ENCODE peak calls at places on chromosomes 4 and X, in six cellular contexts. E is astrocyte, R is IMR-90, Q is transverse colon, S is left lung, F is stomach. X is an unnamed sample.

GRCh38 chr4:147736458-147736857 is 4.6 kb downstream of the ARHGAP10 start:
- DNase-seq in E (peak), R (peak), Q (no peak), S (no peak), F (no peak), X (no peak)

GRCh38 chrX:154308108-154308946 is 12.7 kb downstream of the TKTL1 start:
- DNase-seq in E (no peak), R (peak), Q (peak), S (no peak), F (peak), X (no peak)

GRCh38 chrX:37380920-37381319 is 31.8 kb downstream of the PRRG1 start:
- DNase-seq in E (peak), R (peak), Q (no peak), S (no peak), F (no peak), X (no peak)

GRCh38 chr4:132001542-132001941 is 1147.6 kb upstream of the PCDH10 start:
- DNase-seq in E (peak), R (peak), Q (no peak), S (no peak), F (no peak), X (no peak)

GRCh38 chr4:89254847-89255246 is 52.8 kb downstream of the GPRIN3 start:
- DNase-seq in E (no peak), R (peak), Q (peak), S (no peak), F (peak), X (no peak)

GRCh38 chr4:90745176-90745575 is 618.0 kb downstream of the CCSER1 start:
- DNase-seq in E (peak), R (no peak), Q (no peak), S (no peak), F (no peak), X (no peak)

GRCh38 chrX:153981771-153982533 is 9.4 kb downstream of the TMEM187 start:
- DNase-seq in E (no peak), R (no peak), Q (peak), S (peak), F (no peak), X (no peak)

GRCh38 chr4:184471872-184472539 is 2.3 kb downstream of the IRF2 start:
- DNase-seq in E (no peak), R (peak), Q (peak), S (no peak), F (no peak), X (no peak)

GRCh38 chr4:25970241-25970675 is 56.2 kb downstream of the SMIM20 start:
- DNase-seq in E (no peak), R (no peak), Q (peak), S (no peak), F (no peak), X (no peak)

GRCh38 chrX:104189862-104190261 is 23.6 kb downstream of the FAM199X start:
- DNase-seq in E (no peak), R (no peak), Q (no peak), S (no peak), F (no peak), X (no peak)

GRCh38 chr4:101175896-101176676 is 171.2 kb downstream of the PPP3CA start:
- DNase-seq in E (no peak), R (no peak), Q (peak), S (no peak), F (no peak), X (no peak)

GRCh38 chrX:71178908-71179307 is 34.3 kb downstream of the NLGN3 start:
- DNase-seq in E (peak), R (peak), Q (peak), S (no peak), F (peak), X (no peak)

GRCh38 chr4:139817657-139818452 is 152.2 kb downstream of the MGST2 start:
- DNase-seq in E (no peak), R (no peak), Q (no peak), S (no peak), F (no peak), X (no peak)

GRCh38 chrX:17405225-17405969 is 30.4 kb downstream of the NHS start:
- DNase-seq in E (peak), R (peak), Q (no peak), S (no peak), F (no peak), X (no peak)

GRCh38 chr4:92791876-92792490 is 488.2 kb downstream of the GRID2 start:
- DNase-seq in E (no peak), R (no peak), Q (no peak), S (no peak), F (no peak), X (no peak)

GRCh38 chrX:149037301-149037700 is 467.8 kb downstream of the IDS start:
- DNase-seq in E (no peak), R (no peak), Q (no peak), S (no peak), F (no peak), X (no peak)

GRCh38 chr4:139515531-139515958 is 40.5 kb downstream of the SETD7 start:
- DNase-seq in E (peak), R (no peak), Q (no peak), S (no peak), F (no peak), X (no peak)

GRCh38 chr4:185108669-185109068 is 34.4 kb upstream of the SLC25A4 start:
- DNase-seq in E (no peak), R (no peak), Q (no peak), S (no peak), F (peak), X (no peak)

GRCh38 chr4:32706893-32707292 is 1986.7 kb downstream of the PCDH7 start:
- DNase-seq in E (no peak), R (no peak), Q (no peak), S (no peak), F (no peak), X (no peak)

GRCh38 chr4:110049951-110050925 is 137.6 kb downstream of the EGF start:
- DNase-seq in E (no peak), R (peak), Q (peak), S (no peak), F (peak), X (no peak)

GRCh38 chr4:86976801-86977485 is 42.1 kb downstream of the AFF1 start:
- DNase-seq in E (no peak), R (no peak), Q (no peak), S (no peak), F (no peak), X (no peak)

GRCh38 chrX:63428348-63428747 is 77.2 kb upstream of the SPIN4 start:
- DNase-seq in E (peak), R (peak), Q (no peak), S (no peak), F (no peak), X (no peak)

GRCh38 chr4:89039735-89040338 is 17.1 kb downstream of the FAM13A start:
- DNase-seq in E (no peak), R (peak), Q (no peak), S (no peak), F (no peak), X (no peak)

GRCh38 chr4:169128902-169129301 is 118.8 kb upstream of the CBR4 start:
- DNase-seq in E (no peak), R (no peak), Q (no peak), S (no peak), F (no peak), X (no peak)

GRCh38 chr4:140250989-140251552 is 97.1 kb upstream of the MAML3 start:
- DNase-seq in E (no peak), R (no peak), Q (no peak), S (no peak), F (no peak), X (no peak)

GRCh38 chrX:100864967-100865366 is 9.2 kb downstream of the NOX1 start:
- DNase-seq in E (peak), R (peak), Q (no peak), S (no peak), F (no peak), X (no peak)

GRCh38 chr4:147477439-147477838 is 3.5 kb upstream of the EDNRA start:
- DNase-seq in E (no peak), R (no peak), Q (no peak), S (no peak), F (no peak), X (no peak)

GRCh38 chr4:78441786-78442185 is 109.8 kb upstream of the ANXA3 start:
- DNase-seq in E (no peak), R (no peak), Q (no peak), S (no peak), F (no peak), X (no peak)

GRCh38 chr4:108465886-108466491 is 154.4 kb upstream of the RPL34 start:
- DNase-seq in E (peak), R (no peak), Q (no peak), S (no peak), F (no peak), X (no peak)

GRCh38 chr4:155497306-155497705 is 120.5 kb upstream of the MAP9 start:
- DNase-seq in E (no peak), R (no peak), Q (no peak), S (no peak), F (no peak), X (no peak)

GRCh38 chrX:149527705-149528104 is 13.1 kb upstream of the EOLA1 start:
- DNase-seq in E (no peak), R (peak), Q (no peak), S (no peak), F (no peak), X (no peak)

GRCh38 chrX:123291623-123292022 is 107.5 kb downstream of the GRIA3 start:
- DNase-seq in E (no peak), R (no peak), Q (no peak), S (no peak), F (peak), X (no peak)

GRCh38 chr4:140426610-140427103 is 791 bp downstream of the CLGN start:
- DNase-seq in E (no peak), R (no peak), Q (no peak), S (no peak), F (no peak), X (no peak)

GRCh38 chr4:38113136-38113535 is 152.9 kb downstream of the PTTG2 start:
- DNase-seq in E (no peak), R (no peak), Q (no peak), S (no peak), F (no peak), X (no peak)
- H3K27ac ChIP-seq in E (no peak), R (no peak), Q (no peak), S (no peak), F (no peak), X (peak)

GRCh38 chrX:119682019-119682989 is 10.7 kb downstream of the SEPTIN6 start:
- DNase-seq in E (no peak), R (no peak), Q (no peak), S (no peak), F (no peak), X (no peak)
- H3K4me3 ChIP-seq in E (no peak), R (no peak), Q (no peak), S (no peak), F (no peak), X (no peak)

DNA sequence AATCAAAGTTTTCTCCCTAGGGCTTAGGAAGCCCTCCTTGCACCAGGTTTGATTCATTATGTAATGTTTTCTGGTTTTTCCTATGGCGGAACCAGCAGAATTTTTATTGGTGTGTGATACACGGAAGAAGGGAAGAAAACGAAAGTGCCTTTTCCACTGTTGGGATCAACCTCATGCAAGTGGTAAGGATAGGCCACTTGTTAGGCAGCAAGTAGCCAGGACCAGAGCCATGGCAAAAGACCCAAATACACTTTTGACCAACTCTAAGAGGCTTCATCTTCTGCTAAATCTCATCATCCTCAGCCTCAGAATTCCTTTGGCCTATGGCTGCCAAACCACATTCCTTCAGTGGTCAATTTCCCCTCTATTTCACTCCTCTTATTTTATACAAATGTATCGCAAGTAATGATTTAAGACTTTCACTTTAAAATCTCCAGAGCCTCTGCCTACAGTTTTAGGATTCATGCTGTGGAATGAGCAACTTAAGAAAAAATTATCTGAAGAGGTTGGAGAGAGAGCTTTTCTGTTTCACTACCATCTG is 21.2 kb downstream of the PPAT start:
- DNase-seq in E (peak), R (peak), Q (no peak), S (no peak), F (no peak), X (no peak)
- H3K27ac ChIP-seq in E (no peak), R (no peak), Q (peak), S (no peak), F (no peak), X (no peak)

GRCh38 chr4:40995850-40996249 is 218.5 kb downstream of the APBB2 start:
- DNase-seq in E (peak), R (peak), Q (no peak), S (no peak), F (no peak), X (no peak)

GRCh38 chr4:40990202-40990898 is 224.0 kb downstream of the APBB2 start:
- DNase-seq in E (peak), R (peak), Q (no peak), S (no peak), F (no peak), X (no peak)

GRCh38 chr4:40990899-40991265 is 223.5 kb downstream of the APBB2 start:
- DNase-seq in E (no peak), R (peak), Q (no peak), S (no peak), F (no peak), X (no peak)

GRCh38 chr4:40991908-40992307 is 222.4 kb downstream of the APBB2 start:
- DNase-seq in E (no peak), R (no peak), Q (no peak), S (no peak), F (no peak), X (no peak)

DNA sequence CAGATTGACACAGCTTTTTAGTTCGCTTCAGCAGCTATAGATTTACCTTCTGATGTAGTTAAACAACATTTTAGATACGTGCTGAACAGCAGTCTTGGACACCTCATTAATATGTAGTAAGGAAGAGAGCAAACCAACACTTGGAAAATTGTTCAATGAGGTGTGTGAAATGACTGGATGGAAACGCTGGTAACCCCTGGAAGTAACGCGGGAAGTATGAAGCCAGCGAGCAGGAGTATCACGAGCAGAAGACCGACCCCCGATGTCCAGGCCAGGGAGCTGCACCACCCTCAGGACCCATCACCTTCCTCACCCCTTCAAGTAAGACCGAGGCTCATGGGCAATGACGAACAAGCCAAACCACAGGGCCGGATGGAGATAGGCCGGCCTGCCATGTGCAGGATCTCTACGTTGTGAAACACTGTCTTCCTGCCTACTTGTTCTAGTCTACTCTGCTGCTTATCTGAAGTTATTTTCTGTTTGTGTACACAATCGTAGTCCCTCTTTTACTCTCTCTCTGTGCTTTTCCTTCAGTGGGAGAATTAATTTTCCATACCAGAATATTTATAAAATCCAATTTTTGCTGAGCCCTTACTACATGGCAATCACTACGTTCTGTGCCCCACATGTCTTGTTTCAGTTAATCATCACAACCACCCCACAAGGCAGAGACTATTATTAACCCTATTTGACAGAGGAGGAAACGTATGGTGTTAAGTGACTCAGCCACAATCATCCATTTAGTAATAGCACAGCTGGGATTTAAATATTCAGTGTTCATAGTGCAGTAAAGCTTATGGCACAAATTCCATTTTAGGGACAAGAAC is 221.7 kb downstream of the APBB2 start:
- DNase-seq in E (peak), R (peak), Q (no peak), S (peak), F (no peak), X (no peak)
- H3K4me3 ChIP-seq in E (no peak), R (no peak), Q (no peak), S (no peak), F (no peak), X (no peak)

DNA sequence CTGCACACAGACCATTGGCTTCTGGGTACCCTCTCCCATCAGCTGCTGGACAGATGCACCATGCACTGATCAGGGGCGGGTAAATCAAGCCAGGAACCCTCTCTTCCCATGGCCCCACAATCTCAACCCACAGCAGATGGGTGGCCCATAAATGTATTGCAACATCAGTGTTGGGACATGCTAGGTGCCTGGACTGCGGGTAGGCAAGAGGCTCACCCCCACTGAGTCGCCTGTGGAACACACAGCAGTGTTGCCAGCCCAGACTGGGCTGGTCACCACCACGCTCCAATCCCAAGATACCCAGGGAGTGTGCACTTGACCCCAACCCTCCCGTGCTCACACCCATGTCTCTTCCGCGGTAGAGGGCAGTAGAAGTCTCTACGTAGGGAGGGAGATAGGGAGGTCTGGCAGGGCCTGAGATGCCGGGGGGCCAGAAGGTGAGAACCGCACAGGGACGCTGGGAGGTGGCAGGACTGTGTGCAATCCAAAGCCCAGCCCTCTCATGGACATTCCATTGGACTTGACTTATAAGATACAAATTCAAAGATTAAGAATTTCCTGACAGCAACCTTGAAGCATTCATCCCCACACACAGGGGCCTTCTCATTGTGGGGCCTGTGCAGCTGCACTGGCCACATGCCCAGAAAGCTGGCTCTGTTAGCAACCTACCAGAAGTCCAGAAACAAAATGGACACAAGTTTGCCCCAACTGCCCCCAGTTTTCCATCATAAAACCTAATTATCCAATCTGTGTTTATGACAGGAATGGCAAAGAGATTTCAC is 183.7 kb downstream of the NSUN7 start:
- DNase-seq in E (peak), R (peak), Q (no peak), S (no peak), F (no peak), X (peak)
- H3K27ac ChIP-seq in E (no peak), R (no peak), Q (no peak), S (no peak), F (no peak), X (no peak)

DNA sequence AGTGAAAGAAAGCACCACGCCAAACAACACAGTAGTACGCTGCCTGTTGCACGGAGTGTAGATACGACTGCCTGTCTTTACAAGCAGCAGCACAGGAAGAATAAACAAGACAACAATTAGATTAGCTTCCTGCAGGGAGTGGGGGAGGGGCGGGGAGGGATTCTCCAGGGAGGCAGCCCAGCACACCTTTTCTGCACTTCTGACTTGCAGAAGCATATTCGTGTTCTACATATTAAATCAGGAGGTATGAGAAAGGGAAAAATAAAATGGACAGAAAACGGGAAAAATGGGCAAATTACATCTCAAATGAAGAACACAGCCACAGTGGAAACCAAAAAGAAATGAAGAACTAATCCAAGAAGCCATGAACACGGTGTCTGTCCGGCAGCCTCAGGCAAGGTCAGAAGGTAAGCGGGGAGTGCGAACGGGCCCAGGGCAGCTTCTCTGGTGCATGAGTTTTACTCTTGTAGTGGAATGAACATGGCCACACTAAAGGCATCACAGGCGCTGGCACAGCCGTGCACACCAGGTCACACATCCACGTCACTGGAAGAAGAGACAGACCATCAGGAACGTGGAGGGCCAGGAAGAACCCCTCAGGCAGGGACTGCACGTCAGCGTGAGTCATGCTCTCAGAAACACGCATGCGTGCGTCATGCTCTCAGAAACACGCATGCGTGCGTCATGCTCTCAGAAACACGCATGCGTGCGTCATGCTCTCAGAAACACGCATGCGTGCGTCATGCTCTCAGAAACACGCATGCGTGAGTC is 20.1 kb upstream of the ADRA2C start:
- DNase-seq in E (no peak), R (no peak), Q (no peak), S (no peak), F (no peak), X (no peak)
- H3K4me3 ChIP-seq in E (no peak), R (no peak), Q (no peak), S (no peak), F (no peak), X (no peak)

DNA sequence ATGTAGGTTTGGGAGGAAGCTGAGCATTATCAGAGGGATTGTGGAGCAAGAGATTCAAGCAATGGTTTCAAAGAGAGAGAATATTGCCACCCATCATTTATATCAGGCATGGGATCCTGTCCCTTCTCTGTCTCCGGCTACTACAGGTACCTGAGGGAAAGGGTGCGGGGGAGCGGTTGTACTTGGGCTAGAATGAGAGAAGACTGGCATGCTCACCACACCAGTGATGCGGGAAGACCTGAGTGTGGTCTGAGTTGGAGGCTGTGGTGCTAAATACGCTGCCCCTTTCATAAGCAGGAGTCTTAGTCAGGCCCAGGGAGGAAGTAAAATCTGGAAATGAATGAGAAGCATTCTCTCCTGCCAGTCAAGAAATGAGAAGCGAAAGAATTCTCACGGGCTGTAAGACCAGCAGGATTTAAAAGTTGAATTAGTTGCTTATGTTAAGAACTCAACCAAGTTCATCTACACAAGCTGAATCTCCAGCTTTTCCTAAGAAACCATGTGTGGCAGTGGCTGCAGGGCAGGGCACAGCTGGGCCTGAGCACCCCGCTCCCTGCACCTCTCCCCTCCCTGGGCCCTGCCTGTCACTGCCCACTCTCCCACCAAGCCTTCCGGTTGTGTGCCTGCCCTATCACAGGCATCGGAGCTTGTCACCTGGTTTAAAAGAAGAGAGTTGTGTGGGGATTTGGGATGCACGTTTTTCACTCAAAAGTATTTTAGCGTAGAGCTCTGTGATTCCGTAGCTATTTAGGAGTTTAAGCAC is 24.8 kb upstream of the MSANTD1 start:
- DNase-seq in E (no peak), R (no peak), Q (no peak), S (peak), F (no peak), X (no peak)
- H3K27ac ChIP-seq in E (no peak), R (no peak), Q (no peak), S (no peak), F (peak), X (no peak)

X was measured in coronary artery.